ENCODE peak calls at places on chromosomes 6 and 20, in four cellular contexts. Y, W, T and A are unnamed samples.

GRCh38 chr20:31956556-31957220 is 4.8 kb upstream of the PDRG1 start:
- DNase-seq in T (no peak), W (no peak), Y (no peak), A (no peak)

GRCh38 chr20:41632896-41633295 is 14.7 kb upstream of the CHD6 start:
- DNase-seq in Y (no peak), T (no peak), W (no peak), A (no peak)

GRCh38 chr20:33733654-33734576 is 2.1 kb downstream of the ZNF341 start:
- DNase-seq in T (no peak), W (no peak), Y (peak), A (no peak)

GRCh38 chr6:110538416-110539060 is 62.1 kb upstream of the SLC22A16 start:
- DNase-seq in W (no peak), Y (peak), T (no peak), A (no peak)

GRCh38 chr20:46132705-46133120 is 14.6 kb downstream of the CD40 start:
- DNase-seq in T (peak), Y (peak), W (peak), A (peak)

GRCh38 chr6:145214570-145214969 is 520.8 kb downstream of the EPM2A start:
- DNase-seq in W (no peak), T (no peak), Y (peak), A (no peak)

GRCh38 chr6:16700202-16700997 is 60.9 kb downstream of the ATXN1 start:
- DNase-seq in T (no peak), W (no peak), Y (peak), A (no peak)

GRCh38 chr6:105488521-105489212 is 85.8 kb upstream of the PREP start:
- DNase-seq in W (no peak), Y (no peak), T (no peak), A (no peak)

GRCh38 chr20:36519944-36520343 is 21.4 kb upstream of the MYL9 start:
- DNase-seq in T (no peak), W (no peak), Y (no peak), A (no peak)

GRCh38 chr6:14476793-14477531 is 359.4 kb downstream of the CD83 start:
- DNase-seq in W (no peak), Y (no peak), T (peak), A (no peak)

GRCh38 chr6:18264338-18265098 is at the start of gene DEK:
- DNase-seq in W (peak), T (peak), Y (peak), A (peak)

GRCh38 chr6:63734923-63735322 is 99.3 kb downstream of the PHF3 start:
- DNase-seq in Y (no peak), T (no peak), W (no peak), A (no peak)